ENCODE peak calls at places on chromosomes 2 and 18, in five cellular contexts. S is IMR-90, P is HCT116, K is A549, Y is GM12878. X is an unnamed sample.

GRCh38 chr2:57126410-57126809 is 920.2 kb upstream of the VRK2 start:
- DNase-seq in S (no peak), P (no peak), K (no peak), Y (no peak), X (no peak)

GRCh38 chr2:200259577-200259957 is 46.9 kb upstream of the SPATS2L start:
- DNase-seq in S (no peak), P (no peak), K (no peak), Y (no peak), X (no peak)

GRCh38 chr2:234025475-234025874 is 25.0 kb upstream of the SPP2 start:
- DNase-seq in S (no peak), P (no peak), K (no peak), Y (peak; percentile 20), X (no peak)

GRCh38 chr2:234252766-234253165 is 202.3 kb downstream of the SPP2 start:
- DNase-seq in S (no peak), P (no peak), K (no peak), Y (no peak), X (no peak)

GRCh38 chr2:241309684-241310117 is 5.8 kb downstream of the HDLBP start:
- DNase-seq in S (peak; percentile 61), P (no peak), K (no peak), Y (peak; percentile 74), X (no peak)

GRCh38 chr2:230011617-230012016 is 57.1 kb downstream of the SLC16A14 start:
- DNase-seq in S (peak; percentile 81), P (no peak), K (no peak), Y (no peak), X (no peak)

GRCh38 chr2:88829607-88830463 is 138.4 kb downstream of the RPIA start:
- DNase-seq in S (no peak), P (no peak), K (no peak), Y (no peak), X (no peak)

GRCh38 chr18:68418881-68419280 is 296.0 kb downstream of the TMX3 start:
- DNase-seq in S (peak; percentile 93), P (no peak), K (no peak), Y (no peak), X (no peak)

GRCh38 chr2:166361351-166362153 is 14.2 kb downstream of the SCN9A start:
- DNase-seq in S (peak; percentile 69), P (peak; percentile 26), K (peak; percentile 72), Y (no peak), X (no peak)

GRCh38 chr2:239903210-239903609 is 121.9 kb downstream of the NDUFA10 start:
- DNase-seq in S (no peak), P (no peak), K (no peak), Y (no peak), X (no peak)

GRCh38 chr2:205685314-205686230 is 3.3 kb downstream of the NRP2 start:
- DNase-seq in S (peak; percentile 67), P (no peak), K (peak; percentile 60), Y (no peak), X (peak; percentile 78)

GRCh38 chr2:173027181-173028128 is 48.2 kb upstream of the MAP3K20 start:
- DNase-seq in S (peak; percentile 93), P (peak; percentile 83), K (peak; percentile 92), Y (peak; percentile 41), X (peak; percentile 85)

GRCh38 chr2:124995185-124995912 is 970.3 kb downstream of the CNTNAP5 start:
- DNase-seq in S (no peak), P (no peak), K (no peak), Y (no peak), X (peak; percentile 45)

GRCh38 chr2:240224676-240225075 is 84.2 kb upstream of the OTOS start:
- DNase-seq in S (peak; percentile 84), P (no peak), K (no peak), Y (no peak), X (no peak)

GRCh38 chr2:169159686-169160085 is 90.3 kb downstream of the DHRS9 start:
- DNase-seq in S (no peak), P (no peak), K (no peak), Y (no peak), X (no peak)

GRCh38 chr2:3638456-3638810 is 19.6 kb upstream of the ALLC start:
- DNase-seq in S (no peak), P (no peak), K (no peak), Y (no peak), X (no peak)

GRCh38 chr2:175251425-175252041 is 70.0 kb upstream of the ATP5MC3 start:
- DNase-seq in S (peak; percentile 40), P (peak; percentile 24), K (peak; percentile 46), Y (no peak), X (no peak)

GRCh38 chr2:61967262-61967661 is 61.8 kb downstream of the COMMD1 start:
- DNase-seq in S (peak; percentile 47), P (no peak), K (no peak), Y (no peak), X (no peak)

GRCh38 chr2:32798841-32799240 is 147.9 kb upstream of the LTBP1 start:
- DNase-seq in S (peak; percentile 82), P (no peak), K (no peak), Y (no peak), X (no peak)

GRCh38 chr2:218479595-218479994 is 60.7 kb downstream of the VIL1 start:
- DNase-seq in S (no peak), P (no peak), K (no peak), Y (no peak), X (no peak)

GRCh38 chr2:218472980-218473379 is 54.1 kb downstream of the VIL1 start:
- DNase-seq in S (no peak), P (no peak), K (no peak), Y (no peak), X (no peak)

GRCh38 chr2:218474527-218474926 is 55.6 kb downstream of the VIL1 start:
- DNase-seq in S (peak; percentile 33), P (no peak), K (no peak), Y (no peak), X (no peak)

GRCh38 chr2:218478544-218478943 is 59.6 kb downstream of the VIL1 start:
- DNase-seq in S (no peak), P (no peak), K (no peak), Y (no peak), X (no peak)

DNA sequence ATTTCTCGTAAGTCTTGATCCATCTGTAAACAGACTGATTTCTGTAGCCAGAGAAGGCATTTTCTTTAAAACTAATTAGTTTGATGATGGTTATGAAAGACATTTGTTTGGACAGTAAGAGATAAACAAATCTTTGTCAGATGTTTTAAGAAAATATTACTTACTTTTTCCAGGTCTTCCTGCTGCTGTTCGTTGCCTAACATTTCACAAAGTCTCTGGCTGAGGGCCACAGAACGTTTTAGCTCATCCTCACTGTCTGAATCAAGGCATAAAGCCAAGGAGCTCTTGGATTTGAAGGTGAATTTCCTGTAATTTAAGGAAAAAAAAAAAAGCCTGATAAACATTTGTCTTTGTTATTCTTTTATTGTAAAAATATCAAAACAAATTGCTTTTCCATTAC is 57.8 kb downstream of the VIL1 start:
- DNase-seq in S (peak; percentile 46), P (no peak), K (no peak), Y (no peak), X (no peak)
- TF ChIP-seq CEBPB in S (no peak), P (no peak), K (no peak), Y (no peak), X (no peak)

DNA sequence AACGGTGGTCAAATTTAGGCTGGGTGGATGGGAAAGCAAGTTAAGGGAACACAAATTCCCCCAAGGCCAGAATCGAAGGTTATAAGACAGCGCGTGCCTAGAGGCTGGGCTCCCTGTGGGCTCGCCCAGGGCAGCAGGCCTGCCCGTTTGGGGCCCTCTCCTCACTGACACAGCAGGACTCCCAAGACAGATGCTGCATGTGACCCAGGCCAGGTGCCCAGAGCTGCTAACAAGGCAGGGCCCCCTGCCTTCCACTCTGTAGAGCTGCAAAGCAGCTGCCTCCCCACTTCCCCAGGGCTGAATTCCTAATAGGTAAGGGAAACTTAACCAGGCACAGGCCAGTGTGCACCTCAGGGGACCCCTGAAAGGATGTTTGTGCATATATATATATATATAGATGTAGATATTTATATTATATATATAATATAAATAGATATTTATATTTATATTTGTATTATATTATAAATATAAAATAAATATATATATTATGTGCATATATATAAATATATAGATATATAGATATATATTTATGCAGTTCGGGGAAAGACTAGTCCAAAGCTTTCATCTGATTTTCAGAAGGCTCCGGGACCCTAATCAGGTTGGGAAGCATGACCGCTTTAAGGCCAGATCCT is 43.7 kb downstream of the TMEM37 start:
- DNase-seq in S (no peak), P (no peak), K (no peak), Y (no peak), X (peak; percentile 27)
- TF ChIP-seq CEBPB in S (no peak), P (no peak), K (no peak), Y (no peak), X (no peak)

GRCh38 chr2:202267495-202267894 is 1.9 kb downstream of the NOP58 start:
- DNase-seq in S (no peak), P (no peak), K (no peak), Y (no peak), X (no peak)
- TF ChIP-seq CEBPB in S (no peak), P (no peak), K (no peak), Y (no peak), X (no peak)

GRCh38 chr2:28155627-28156026 is 237.0 kb upstream of the FOSL2 start:
- DNase-seq in S (no peak), P (peak; percentile 41), K (peak; percentile 70), Y (no peak), X (no peak)
- TF ChIP-seq CEBPB in S (no peak), P (no peak), K (no peak), Y (no peak), X (no peak)

GRCh38 chr2:196266351-196266750 is 95.0 kb upstream of the STK17B start:
- DNase-seq in S (no peak), P (no peak), K (no peak), Y (no peak), X (no peak)

GRCh38 chr2:196271786-196272185 is 100.4 kb upstream of the STK17B start:
- DNase-seq in S (no peak), P (no peak), K (no peak), Y (no peak), X (no peak)

GRCh38 chr2:196266855-196267254 is 95.5 kb upstream of the STK17B start:
- DNase-seq in S (no peak), P (no peak), K (no peak), Y (no peak), X (no peak)

GRCh38 chr2:196268022-196268421 is 96.6 kb upstream of the STK17B start:
- DNase-seq in S (peak; percentile 48), P (no peak), K (no peak), Y (no peak), X (no peak)

GRCh38 chr2:196268538-196269338 is 97.4 kb upstream of the STK17B start:
- DNase-seq in S (peak; percentile 74), P (no peak), K (no peak), Y (no peak), X (no peak)
- TF ChIP-seq CEBPB in S (peak; percentile 61), P (peak; percentile 21), K (no peak), Y (no peak), X (no peak)

GRCh38 chr2:183035954-183036669 is 2.1 kb downstream of the NCKAP1 start:
- DNase-seq in S (no peak), P (no peak), K (no peak), Y (peak; percentile 15), X (no peak)
- TF ChIP-seq CEBPB in S (no peak), P (no peak), K (no peak), Y (no peak), X (no peak)

DNA sequence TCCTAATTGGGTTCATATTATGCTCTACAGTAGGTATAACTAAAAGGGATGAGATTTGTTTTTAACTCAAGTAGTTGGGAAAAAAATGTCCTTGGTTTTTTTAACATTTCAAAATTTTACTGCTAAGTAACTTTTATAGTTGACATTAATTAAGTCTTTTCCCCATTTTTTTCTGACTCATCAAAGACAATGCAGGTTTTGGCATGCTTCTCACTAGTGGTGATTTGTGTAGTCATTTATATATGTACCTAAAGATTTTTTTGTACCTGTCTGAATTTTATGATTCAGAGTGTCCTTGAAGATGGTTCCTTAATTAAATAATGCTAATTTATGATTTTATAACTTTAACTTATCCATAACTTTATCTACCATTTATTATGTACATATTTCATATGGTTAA is 882.3 kb upstream of the TMEFF2 start:
- DNase-seq in S (no peak), P (no peak), K (no peak), Y (no peak), X (no peak)
- TF ChIP-seq CEBPB in S (no peak), P (no peak), K (no peak), Y (no peak), X (no peak)